ENCODE peak calls at places on chromosomes 3 and 15, in four cellular contexts. N is K562, X is HL-60, W is GM12878. Q is an unnamed sample.

GRCh38 chr3:151135548-151136337 is 50.3 kb downstream of the MED12L start:
- DNase-seq in X (no peak), W (no peak), N (peak; percentile 35), Q (no peak)

GRCh38 chr3:187736418-187736871 is 8.8 kb downstream of the BCL6 start:
- DNase-seq in X (no peak), W (no peak), N (peak; percentile 43), Q (no peak)

GRCh38 chr3:78847203-78847602 is 920.6 kb downstream of the ROBO1 start:
- DNase-seq in X (no peak), W (no peak), N (no peak), Q (no peak)

GRCh38 chr3:5126586-5126985 is 4.5 kb downstream of the ARL8B start:
- DNase-seq in N (no peak), X (peak; percentile 43), W (no peak), Q (no peak)

GRCh38 chr3:179071161-179071568 is 444 bp downstream of the ZMAT3 start:
- DNase-seq in N (peak; percentile 43), X (no peak), W (no peak), Q (peak; percentile 29)

GRCh38 chr15:69134841-69135240 is 25.6 kb upstream of the GLCE start:
- DNase-seq in X (no peak), W (no peak), N (no peak), Q (no peak)

GRCh38 chr15:58484794-58485600 is 53.2 kb downstream of the LIPC start:
- DNase-seq in N (no peak), W (no peak), X (peak; percentile 74), Q (no peak)

GRCh38 chr3:192675958-192676649 is 51.2 kb downstream of the FGF12 start:
- DNase-seq in W (peak; percentile 15), X (no peak), N (no peak), Q (no peak)

GRCh38 chr3:10892622-10893021 is 76.6 kb downstream of the SLC6A11 start:
- DNase-seq in W (no peak), N (no peak), X (no peak), Q (no peak)

GRCh38 chr3:197522881-197523342 is 32.9 kb downstream of the BDH1 start:
- DNase-seq in X (no peak), W (no peak), N (no peak), Q (no peak)

GRCh38 chr15:68205949-68206539 is 912 bp upstream of the CALML4 start:
- DNase-seq in W (no peak), N (peak; percentile 84), X (peak; percentile 73), Q (no peak)

GRCh38 chr3:49611714-49612113 is 57.4 kb downstream of the BSN start:
- DNase-seq in X (no peak), W (no peak), N (no peak), Q (no peak)

GRCh38 chr3:14209596-14210280 is 31.1 kb downstream of the LSM3 start:
- DNase-seq in X (no peak), W (no peak), N (no peak), Q (no peak)

GRCh38 chr15:84601555-84601838 is 688 bp downstream of the ZSCAN2 start:
- DNase-seq in W (no peak), N (no peak), X (no peak), Q (no peak)

GRCh38 chr15:38129531-38130199 is 123.0 kb upstream of the SPRED1 start:
- DNase-seq in X (peak; percentile 58), N (peak; percentile 30), W (peak; percentile 39), Q (no peak)

GRCh38 chr3:49839193-49839809 is 17.1 kb downstream of the TRAIP start:
- DNase-seq in W (peak; percentile 23), X (peak; percentile 43), N (peak; percentile 78), Q (peak; percentile 48)

GRCh38 chr15:43280996-43281395 is 14.3 kb upstream of the TGM5 start:
- DNase-seq in N (no peak), X (no peak), W (no peak), Q (no peak)

GRCh38 chr15:90407871-90408317 is 19.9 kb downstream of the IQGAP1 start:
- DNase-seq in W (no peak), N (no peak), X (no peak), Q (no peak)

GRCh38 chr3:79204351-79204750 is 563.4 kb downstream of the ROBO1 start:
- DNase-seq in N (no peak), X (no peak), W (no peak), Q (no peak)

GRCh38 chr3:48426401-48426909 is 3.4 kb downstream of the PLXNB1 start:
- DNase-seq in N (no peak), W (no peak), X (no peak), Q (no peak)

GRCh38 chr15:45174577-45174976 is 13.2 kb downstream of the SHF start:
- DNase-seq in X (no peak), W (no peak), N (no peak), Q (no peak)

GRCh38 chr15:45180648-45181436 is 6.9 kb downstream of the SHF start:
- DNase-seq in W (no peak), N (no peak), X (no peak), Q (no peak)

GRCh38 chr15:45179221-45179985 is 8.4 kb downstream of the SHF start:
- DNase-seq in W (no peak), X (no peak), N (peak; percentile 60), Q (no peak)

GRCh38 chr15:45180201-45180600 is 7.6 kb downstream of the SHF start:
- DNase-seq in X (no peak), N (no peak), W (no peak), Q (no peak)

GRCh38 chr15:45177285-45177684 is 10.5 kb downstream of the SHF start:
- DNase-seq in W (no peak), N (no peak), X (no peak), Q (no peak)
- TF ChIP-seq SPI1 in W (no peak), N (no peak), X (no peak), Q (no peak)

GRCh38 chr3:184135149-184135910 is at the start of gene EIF2B5:
- DNase-seq in X (peak; percentile 91), W (peak; percentile 84), N (peak; percentile 96), Q (peak; percentile 69)

GRCh38 chr3:184132947-184133346 is 2.2 kb upstream of the EIF2B5 start:
- DNase-seq in N (no peak), X (no peak), W (no peak), Q (no peak)

GRCh38 chr3:184135911-184136260 is 728 bp downstream of the EIF2B5 start:
- DNase-seq in X (no peak), W (no peak), N (no peak), Q (no peak)

GRCh38 chr3:184134746-184135148 is 411 bp upstream of the EIF2B5 start:
- DNase-seq in X (no peak), W (no peak), N (no peak), Q (no peak)

DNA sequence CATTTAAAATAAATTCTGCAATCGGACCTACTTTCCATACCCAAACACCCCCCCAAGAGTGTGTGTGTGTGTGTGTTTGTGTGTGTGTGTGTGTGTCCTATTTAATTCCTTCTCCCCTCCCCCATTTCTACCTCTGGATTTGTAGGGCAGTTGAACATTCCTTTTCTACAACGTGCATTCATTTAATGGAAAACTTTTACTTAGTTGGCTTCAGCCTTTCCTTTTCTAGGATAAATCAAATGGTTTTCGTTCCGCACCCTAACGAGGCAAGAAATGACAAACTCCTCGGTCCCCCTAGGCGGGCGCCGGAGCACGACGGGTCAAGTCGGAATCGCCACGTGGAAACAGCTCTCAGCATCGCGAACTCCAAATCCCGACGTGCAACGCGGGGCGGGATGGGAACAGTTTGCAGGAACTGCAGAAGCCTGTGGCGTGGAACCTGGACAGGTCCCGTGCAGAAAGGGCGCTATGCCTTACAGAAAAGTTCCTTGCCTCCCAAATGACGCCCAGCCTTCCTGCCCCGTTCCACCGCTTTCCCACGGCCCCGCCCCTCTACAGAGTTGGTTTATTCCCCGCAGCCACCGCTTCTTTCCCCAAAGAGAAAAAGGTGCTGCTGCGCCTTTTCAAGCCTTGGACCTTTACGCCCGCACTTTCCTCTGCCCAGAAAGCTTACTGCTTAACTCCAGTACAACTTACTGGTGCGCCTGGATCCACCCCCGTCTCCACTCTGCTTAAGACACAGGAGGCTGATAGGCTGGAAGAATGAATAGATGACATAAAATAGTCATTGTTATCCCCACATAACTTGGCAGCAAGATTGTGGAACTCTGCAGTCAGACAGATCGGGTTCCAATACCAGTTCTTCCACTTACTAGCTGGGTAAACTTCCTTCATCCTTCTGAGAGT is 1.1 kb upstream of the EIF2B5 start:
- DNase-seq in W (no peak), X (peak; percentile 87), N (peak; percentile 93), Q (no peak)
- TF ChIP-seq POLR2AphosphoS5 in W (no peak), X (peak; percentile 56), N (peak; percentile 41), Q (no peak)

DNA sequence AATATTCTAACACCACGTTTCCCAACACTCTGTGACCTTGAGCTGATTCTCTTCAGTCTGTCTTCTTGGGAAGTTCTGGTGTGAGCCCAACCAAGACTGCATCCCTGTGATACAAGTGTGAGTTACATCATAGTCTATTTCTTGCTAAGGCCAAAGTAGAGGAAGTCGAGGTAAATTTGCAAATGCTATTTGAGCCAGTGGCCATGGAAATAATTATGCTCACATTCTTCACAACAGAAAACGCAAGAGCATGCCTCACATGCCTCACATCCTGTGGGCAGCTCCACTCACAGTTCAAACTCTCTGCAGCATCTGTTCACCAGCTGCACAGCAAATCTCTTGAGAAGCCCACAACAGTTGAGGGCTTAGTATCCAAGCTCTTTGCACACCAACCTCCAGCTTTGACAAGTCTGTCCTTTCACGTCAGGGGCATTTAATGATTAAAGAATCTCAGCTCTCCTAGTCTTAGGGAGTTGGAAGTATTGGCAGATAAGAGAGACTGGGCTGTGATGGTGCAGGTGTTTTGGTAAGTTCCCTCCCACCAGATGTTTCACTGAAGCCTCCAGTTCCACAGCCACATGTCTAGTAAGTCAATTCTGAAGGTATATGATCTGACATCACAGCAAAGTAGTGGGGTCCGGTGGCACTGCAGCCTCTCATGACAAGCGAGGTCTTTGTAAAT is 166.3 kb downstream of the SSR3 start:
- DNase-seq in X (no peak), N (no peak), W (no peak), Q (no peak)
- TF ChIP-seq SPI1 in X (no peak), N (no peak), W (no peak), Q (no peak)

GRCh38 chr3:129485681-129486056 is 42.8 kb upstream of the RHO start:
- DNase-seq in N (no peak), W (no peak), X (no peak), Q (no peak)

GRCh38 chr3:129486057-129487035 is 42.1 kb upstream of the RHO start:
- DNase-seq in W (peak; percentile 7), N (no peak), X (no peak), Q (no peak)

GRCh38 chr3:129483870-129484269 is 43.8 kb downstream of the IFT122 start:
- DNase-seq in W (no peak), N (no peak), X (no peak), Q (no peak)

GRCh38 chr3:129482721-129483120 is 42.7 kb downstream of the IFT122 start:
- DNase-seq in N (peak; percentile 42), X (no peak), W (no peak), Q (no peak)

GRCh38 chr3:129481783-129482332 is 41.8 kb downstream of the IFT122 start:
- DNase-seq in X (no peak), N (peak; percentile 46), W (no peak), Q (no peak)
- TF ChIP-seq POLR2AphosphoS5 in X (no peak), N (no peak), W (no peak), Q (no peak)

Q was measured in GM12891.